ENCODE peak calls at places on chromosomes 2 and 18, in ten cellular contexts. D, F, Z, Y, G, X, T, O, R and K are unnamed samples.

GRCh38 chr18:48153641-48154481 is 223.4 kb upstream of the SMAD2 start:
- DNase-seq in D (peak), F (peak), Z (peak), Y (no peak), G (no peak), X (no peak), T (no peak), O (peak), R (no peak), K (peak)

GRCh38 chr2:91442246-91442905 is 2750.9 kb downstream of the RPIA start:
- DNase-seq in D (no peak), F (no peak), Z (peak), Y (no peak), G (peak), X (peak), T (peak), O (peak), R (no peak), K (no peak)

GRCh38 chr18:53991202-53991601 is 233.3 kb downstream of the MBD2 start:
- DNase-seq in D (peak), F (peak), Z (no peak), Y (no peak), G (no peak), X (no peak), T (peak), O (no peak), R (no peak), K (peak)

GRCh38 chr18:79481041-79481790 is 85.5 kb downstream of the NFATC1 start:
- DNase-seq in D (no peak), F (no peak), Z (no peak), Y (no peak), G (no peak), X (no peak), T (no peak), O (peak), R (no peak), K (no peak)

GRCh38 chr2:189594305-189594704 is 13.7 kb upstream of the SLC40A1 start:
- DNase-seq in D (no peak), F (no peak), Z (no peak), Y (no peak), G (no peak), X (no peak), T (no peak), O (no peak), R (no peak), K (no peak)

GRCh38 chr18:54100920-54101319 is 123.5 kb downstream of the MBD2 start:
- DNase-seq in D (peak), F (no peak), Z (no peak), Y (no peak), G (no peak), X (no peak), T (no peak), O (no peak), R (no peak), K (no peak)

GRCh38 chr2:88100489-88100858 is 27.4 kb downstream of the FABP1 start:
- DNase-seq in D (no peak), F (no peak), Z (no peak), Y (no peak), G (peak), X (no peak), T (peak), O (no peak), R (no peak), K (no peak)

GRCh38 chr2:69985684-69986083 is 24.3 kb upstream of the ASPRV1 start:
- DNase-seq in D (no peak), F (no peak), Z (peak), Y (no peak), G (no peak), X (no peak), T (no peak), O (no peak), R (no peak), K (peak)

GRCh38 chr18:49898421-49898820 is 85.1 kb upstream of the ACAA2 start:
- DNase-seq in D (peak), F (peak), Z (peak), Y (peak), G (peak), X (no peak), T (peak), O (peak), R (peak), K (peak)

GRCh38 chr18:69158949-69159348 is 241.7 kb upstream of the DOK6 start:
- DNase-seq in D (no peak), F (no peak), Z (no peak), Y (no peak), G (no peak), X (no peak), T (no peak), O (no peak), R (no peak), K (no peak)

GRCh38 chr18:69162649-69163048 is 238.0 kb upstream of the DOK6 start:
- DNase-seq in D (no peak), F (no peak), Z (no peak), Y (no peak), G (no peak), X (no peak), T (no peak), O (no peak), R (no peak), K (no peak)

GRCh38 chr18:69161383-69162028 is 239.2 kb upstream of the DOK6 start:
- DNase-seq in D (no peak), F (no peak), Z (no peak), Y (no peak), G (peak), X (no peak), T (no peak), O (no peak), R (peak), K (peak)
- H3K4me3 ChIP-seq in D (no peak), F (no peak), Z (no peak), Y (no peak), G (no peak), X (no peak), T (no peak), O (no peak), R (no peak), K (no peak)

GRCh38 chr2:28488858-28489575 is 6.8 kb upstream of the PLB1 start:
- DNase-seq in D (peak), F (no peak), Z (no peak), Y (no peak), G (peak), X (no peak), T (no peak), O (no peak), R (no peak), K (no peak)
- TF ChIP-seq CTCF in D (no peak), F (no peak), Z (no peak), Y (no peak), G (peak), X (no peak), T (no peak), O (no peak), R (no peak), K (no peak)

GRCh38 chr18:13611616-13612110 is 114.7 kb downstream of the FAM210A start:
- DNase-seq in D (no peak), F (no peak), Z (peak), Y (no peak), G (no peak), X (peak), T (peak), O (no peak), R (no peak), K (peak)
- H3K4me3 ChIP-seq in D (no peak), F (peak), Z (peak), Y (peak), G (peak), X (peak), T (peak), O (peak), R (no peak), K (peak)

DNA sequence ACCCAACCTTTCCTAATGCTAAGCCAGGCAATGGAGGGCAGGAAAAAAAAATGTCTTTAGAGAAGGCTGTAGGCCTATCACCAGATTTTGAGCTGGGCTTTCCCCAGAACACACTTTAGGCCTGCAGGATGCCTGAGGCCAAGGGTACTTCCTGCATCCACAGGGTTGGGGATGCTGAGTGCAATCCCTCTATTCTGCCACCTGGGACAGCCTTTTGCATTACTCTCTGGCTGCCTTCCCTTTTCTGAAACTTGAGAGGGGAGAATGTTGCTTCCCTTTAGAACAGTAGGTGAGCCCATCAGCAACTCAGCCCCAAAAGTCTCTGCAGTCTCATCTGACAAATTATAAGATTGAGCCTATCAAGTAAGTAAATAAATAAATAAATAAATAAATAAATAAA is 195.2 kb downstream of the SLC8A1 start:
- DNase-seq in D (peak), F (no peak), Z (no peak), Y (no peak), G (peak), X (peak), T (peak), O (no peak), R (no peak), K (no peak)
- TF ChIP-seq CTCF in D (peak), F (peak), Z (no peak), Y (no peak), G (peak), X (peak), T (peak), O (no peak), R (peak), K (peak)

DNA sequence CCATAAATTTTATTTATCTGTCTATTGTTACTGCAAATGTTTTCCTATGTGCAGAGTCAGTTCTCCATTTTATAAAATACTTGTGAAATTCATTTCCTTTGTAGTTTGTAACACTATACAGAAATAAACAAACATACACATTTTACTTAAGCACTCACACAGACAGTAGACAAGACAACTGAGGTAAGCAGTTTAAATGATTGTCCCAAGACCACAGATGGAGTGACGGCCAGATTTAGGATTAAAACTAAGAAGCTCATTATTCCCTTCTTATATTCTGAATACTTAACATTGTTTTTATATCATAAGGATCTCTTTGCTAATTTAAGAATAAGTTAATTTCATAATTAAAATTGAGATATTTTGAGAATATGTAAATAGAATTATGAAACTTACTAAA is 100.9 kb downstream of the BAZ2B start:
- DNase-seq in D (no peak), F (no peak), Z (no peak), Y (no peak), G (no peak), X (no peak), T (no peak), O (no peak), R (no peak), K (no peak)
- H3K4me3 ChIP-seq in D (peak), F (no peak), Z (no peak), Y (no peak), G (no peak), X (peak), T (no peak), O (peak), R (no peak), K (no peak)

GRCh38 chr2:144519934-144520717 is at the start of gene ZEB2:
- DNase-seq in D (no peak), F (peak), Z (peak), Y (peak), G (peak), X (peak), T (peak), O (peak), R (no peak), K (peak)
- TF ChIP-seq CTCF in D (no peak), F (peak), Z (peak), Y (peak), G (peak), X (peak), T (peak), O (peak), R (peak), K (peak)